ENCODE peak calls at places on chromosomes 6 and 20, in ten cellular contexts. One of them, this sample, is unnamed.

GRCh38 chr20:35737865-35738333 is 4.2 kb downstream of the RBM39 start:
- DNase-seq in endothelial cell: no peak
- DNase-seq in gastrocnemius medialis: no peak
- DNase-seq in stimulated activated CD8-positive, alpha-beta memory T cell treated with anti-CD3 and anti-CD28 coated beads, Interleukin-4, amount 100 ng/mL, for 4 hours: no peak
- DNase-seq in stimulated activated naive CD4-positive, alpha-beta T cell: no peak
- DNase-seq in fibroblast of pulmonary artery: no peak
- DNase-seq in tibial artery: no peak
- DNase-seq in HT1080: no peak
- DNase-seq in COR-L47: no peak
- DNase-seq in testis: no peak
- DNase-seq in this sample: no peak

GRCh38 chr6:13715444-13715883 is 3.8 kb upstream of the RANBP9 start:
- DNase-seq in tibial artery: no peak
- DNase-seq in HT1080: peak
- DNase-seq in stimulated activated CD8-positive, alpha-beta memory T cell treated with anti-CD3 and anti-CD28 coated beads, Interleukin-4, amount 100 ng/mL, for 4 hours: no peak
- DNase-seq in stimulated activated naive CD4-positive, alpha-beta T cell: no peak
- DNase-seq in COR-L47: no peak
- DNase-seq in gastrocnemius medialis: no peak
- DNase-seq in endothelial cell: no peak
- DNase-seq in fibroblast of pulmonary artery: peak
- DNase-seq in testis: no peak
- DNase-seq in this sample: peak

GRCh38 chr6:94511502-94512088 is 1065.7 kb upstream of the MANEA start:
- DNase-seq in endothelial cell: no peak
- DNase-seq in stimulated activated CD8-positive, alpha-beta memory T cell treated with anti-CD3 and anti-CD28 coated beads, Interleukin-4, amount 100 ng/mL, for 4 hours: no peak
- DNase-seq in COR-L47: no peak
- DNase-seq in tibial artery: no peak
- DNase-seq in testis: peak
- DNase-seq in gastrocnemius medialis: no peak
- DNase-seq in fibroblast of pulmonary artery: no peak
- DNase-seq in stimulated activated naive CD4-positive, alpha-beta T cell: no peak
- DNase-seq in HT1080: no peak
- DNase-seq in this sample: no peak

GRCh38 chr20:36784900-36785299 is 11.3 kb upstream of the DSN1 start:
- DNase-seq in testis: no peak
- DNase-seq in stimulated activated naive CD4-positive, alpha-beta T cell: no peak
- DNase-seq in tibial artery: no peak
- DNase-seq in stimulated activated CD8-positive, alpha-beta memory T cell treated with anti-CD3 and anti-CD28 coated beads, Interleukin-4, amount 100 ng/mL, for 4 hours: no peak
- DNase-seq in endothelial cell: no peak
- DNase-seq in fibroblast of pulmonary artery: no peak
- DNase-seq in gastrocnemius medialis: no peak
- DNase-seq in HT1080: no peak
- DNase-seq in COR-L47: no peak
- DNase-seq in this sample: no peak

GRCh38 chr6:167094820-167095637 is 27.9 kb upstream of the CCR6 start:
- DNase-seq in tibial artery: no peak
- DNase-seq in gastrocnemius medialis: no peak
- DNase-seq in endothelial cell: no peak
- DNase-seq in HT1080: peak
- DNase-seq in COR-L47: no peak
- DNase-seq in testis: no peak
- DNase-seq in stimulated activated CD8-positive, alpha-beta memory T cell treated with anti-CD3 and anti-CD28 coated beads, Interleukin-4, amount 100 ng/mL, for 4 hours: no peak
- DNase-seq in stimulated activated naive CD4-positive, alpha-beta T cell: no peak
- DNase-seq in fibroblast of pulmonary artery: no peak
- DNase-seq in this sample: no peak

GRCh38 chr6:75230484-75231325 is 12.9 kb downstream of the COX7A2 start:
- DNase-seq in gastrocnemius medialis: no peak
- DNase-seq in testis: no peak
- DNase-seq in fibroblast of pulmonary artery: peak
- DNase-seq in stimulated activated CD8-positive, alpha-beta memory T cell treated with anti-CD3 and anti-CD28 coated beads, Interleukin-4, amount 100 ng/mL, for 4 hours: no peak
- DNase-seq in endothelial cell: peak
- DNase-seq in COR-L47: peak
- DNase-seq in tibial artery: no peak
- DNase-seq in stimulated activated naive CD4-positive, alpha-beta T cell: no peak
- DNase-seq in HT1080: peak
- DNase-seq in this sample: peak

GRCh38 chr20:53406580-53406979 is 187.1 kb downstream of the ZNF217 start:
- DNase-seq in COR-L47: no peak
- DNase-seq in fibroblast of pulmonary artery: no peak
- DNase-seq in testis: no peak
- DNase-seq in endothelial cell: no peak
- DNase-seq in stimulated activated naive CD4-positive, alpha-beta T cell: no peak
- DNase-seq in HT1080: no peak
- DNase-seq in tibial artery: no peak
- DNase-seq in stimulated activated CD8-positive, alpha-beta memory T cell treated with anti-CD3 and anti-CD28 coated beads, Interleukin-4, amount 100 ng/mL, for 4 hours: no peak
- DNase-seq in gastrocnemius medialis: no peak
- DNase-seq in this sample: no peak

GRCh38 chr6:56374841-56375369 is 127.5 kb upstream of the COL21A1 start:
- DNase-seq in stimulated activated CD8-positive, alpha-beta memory T cell treated with anti-CD3 and anti-CD28 coated beads, Interleukin-4, amount 100 ng/mL, for 4 hours: no peak
- DNase-seq in fibroblast of pulmonary artery: peak
- DNase-seq in endothelial cell: no peak
- DNase-seq in COR-L47: no peak
- DNase-seq in HT1080: no peak
- DNase-seq in testis: peak
- DNase-seq in gastrocnemius medialis: no peak
- DNase-seq in tibial artery: peak
- DNase-seq in stimulated activated naive CD4-positive, alpha-beta T cell: no peak
- DNase-seq in this sample: no peak

GRCh38 chr20:51985013-51985415 is 182.7 kb upstream of the SALL4 start:
- DNase-seq in COR-L47: no peak
- DNase-seq in HT1080: peak
- DNase-seq in testis: no peak
- DNase-seq in stimulated activated CD8-positive, alpha-beta memory T cell treated with anti-CD3 and anti-CD28 coated beads, Interleukin-4, amount 100 ng/mL, for 4 hours: no peak
- DNase-seq in fibroblast of pulmonary artery: peak
- DNase-seq in stimulated activated naive CD4-positive, alpha-beta T cell: no peak
- DNase-seq in tibial artery: no peak
- DNase-seq in endothelial cell: no peak
- DNase-seq in gastrocnemius medialis: no peak
- DNase-seq in this sample: peak

GRCh38 chr20:10448270-10449156 is 13.4 kb downstream of the SLX4IP start:
- DNase-seq in fibroblast of pulmonary artery: peak
- DNase-seq in stimulated activated CD8-positive, alpha-beta memory T cell treated with anti-CD3 and anti-CD28 coated beads, Interleukin-4, amount 100 ng/mL, for 4 hours: no peak
- DNase-seq in testis: no peak
- DNase-seq in tibial artery: no peak
- DNase-seq in endothelial cell: no peak
- DNase-seq in gastrocnemius medialis: no peak
- DNase-seq in COR-L47: no peak
- DNase-seq in stimulated activated naive CD4-positive, alpha-beta T cell: no peak
- DNase-seq in HT1080: peak
- DNase-seq in this sample: no peak

GRCh38 chr6:32700391-32701040 is 34.1 kb upstream of the HLA-DQB1 start:
- DNase-seq in tibial artery: no peak
- DNase-seq in endothelial cell: peak
- DNase-seq in HT1080: peak
- DNase-seq in COR-L47: peak
- DNase-seq in testis: peak
- DNase-seq in stimulated activated naive CD4-positive, alpha-beta T cell: no peak
- DNase-seq in fibroblast of pulmonary artery: peak
- DNase-seq in stimulated activated CD8-positive, alpha-beta memory T cell treated with anti-CD3 and anti-CD28 coated beads, Interleukin-4, amount 100 ng/mL, for 4 hours: no peak
- DNase-seq in gastrocnemius medialis: no peak
- DNase-seq in this sample: peak

GRCh38 chr20:57661201-57662027 is 41.2 kb upstream of the ZBP1 start:
- DNase-seq in gastrocnemius medialis: peak
- DNase-seq in tibial artery: peak
- DNase-seq in COR-L47: no peak
- DNase-seq in stimulated activated CD8-positive, alpha-beta memory T cell treated with anti-CD3 and anti-CD28 coated beads, Interleukin-4, amount 100 ng/mL, for 4 hours: no peak
- DNase-seq in endothelial cell: no peak
- DNase-seq in testis: peak
- DNase-seq in fibroblast of pulmonary artery: no peak
- DNase-seq in stimulated activated naive CD4-positive, alpha-beta T cell: no peak
- DNase-seq in HT1080: no peak
- DNase-seq in this sample: no peak

GRCh38 chr6:169386431-169387057 is 132.9 kb upstream of the THBS2 start:
- DNase-seq in stimulated activated CD8-positive, alpha-beta memory T cell treated with anti-CD3 and anti-CD28 coated beads, Interleukin-4, amount 100 ng/mL, for 4 hours: no peak
- DNase-seq in gastrocnemius medialis: no peak
- DNase-seq in tibial artery: no peak
- DNase-seq in testis: peak
- DNase-seq in fibroblast of pulmonary artery: peak
- DNase-seq in endothelial cell: no peak
- DNase-seq in HT1080: no peak
- DNase-seq in COR-L47: no peak
- DNase-seq in stimulated activated naive CD4-positive, alpha-beta T cell: no peak
- DNase-seq in this sample: no peak

GRCh38 chr6:25375125-25375524 is 96.0 kb downstream of the CARMIL1 start:
- DNase-seq in endothelial cell: no peak
- DNase-seq in fibroblast of pulmonary artery: no peak
- DNase-seq in COR-L47: no peak
- DNase-seq in stimulated activated naive CD4-positive, alpha-beta T cell: no peak
- DNase-seq in tibial artery: no peak
- DNase-seq in stimulated activated CD8-positive, alpha-beta memory T cell treated with anti-CD3 and anti-CD28 coated beads, Interleukin-4, amount 100 ng/mL, for 4 hours: no peak
- DNase-seq in testis: no peak
- DNase-seq in gastrocnemius medialis: no peak
- DNase-seq in HT1080: no peak
- DNase-seq in this sample: no peak

GRCh38 chr6:156164701-156165454 is 612.3 kb upstream of the ARID1B start:
- DNase-seq in stimulated activated CD8-positive, alpha-beta memory T cell treated with anti-CD3 and anti-CD28 coated beads, Interleukin-4, amount 100 ng/mL, for 4 hours: no peak
- DNase-seq in COR-L47: no peak
- DNase-seq in endothelial cell: no peak
- DNase-seq in stimulated activated naive CD4-positive, alpha-beta T cell: no peak
- DNase-seq in fibroblast of pulmonary artery: no peak
- DNase-seq in testis: no peak
- DNase-seq in HT1080: no peak
- DNase-seq in gastrocnemius medialis: no peak
- DNase-seq in tibial artery: no peak
- DNase-seq in this sample: peak

GRCh38 chr6:113362542-113363430 is 494.4 kb upstream of the MARCKS start:
- DNase-seq in stimulated activated naive CD4-positive, alpha-beta T cell: no peak
- DNase-seq in HT1080: no peak
- DNase-seq in endothelial cell: no peak
- DNase-seq in tibial artery: no peak
- DNase-seq in fibroblast of pulmonary artery: no peak
- DNase-seq in COR-L47: no peak
- DNase-seq in gastrocnemius medialis: no peak
- DNase-seq in testis: no peak
- DNase-seq in stimulated activated CD8-positive, alpha-beta memory T cell treated with anti-CD3 and anti-CD28 coated beads, Interleukin-4, amount 100 ng/mL, for 4 hours: no peak
- DNase-seq in this sample: peak

GRCh38 chr6:43933111-43933885 is 163.3 kb downstream of the VEGFA start:
- DNase-seq in HT1080: no peak
- DNase-seq in fibroblast of pulmonary artery: no peak
- DNase-seq in stimulated activated CD8-positive, alpha-beta memory T cell treated with anti-CD3 and anti-CD28 coated beads, Interleukin-4, amount 100 ng/mL, for 4 hours: no peak
- DNase-seq in gastrocnemius medialis: no peak
- DNase-seq in testis: no peak
- DNase-seq in stimulated activated naive CD4-positive, alpha-beta T cell: no peak
- DNase-seq in endothelial cell: no peak
- DNase-seq in COR-L47: no peak
- DNase-seq in tibial artery: peak
- DNase-seq in this sample: no peak

GRCh38 chr6:149499066-149499465 is 14.3 kb upstream of the ZC3H12D start:
- DNase-seq in COR-L47: peak
- DNase-seq in testis: no peak
- DNase-seq in stimulated activated CD8-positive, alpha-beta memory T cell treated with anti-CD3 and anti-CD28 coated beads, Interleukin-4, amount 100 ng/mL, for 4 hours: no peak
- DNase-seq in gastrocnemius medialis: no peak
- DNase-seq in tibial artery: no peak
- DNase-seq in fibroblast of pulmonary artery: peak
- DNase-seq in HT1080: peak
- DNase-seq in stimulated activated naive CD4-positive, alpha-beta T cell: no peak
- DNase-seq in endothelial cell: no peak
- DNase-seq in this sample: peak

GRCh38 chr6:134253681-134254080 is 64.2 kb downstream of the SGK1 start:
- DNase-seq in HT1080: no peak
- DNase-seq in stimulated activated naive CD4-positive, alpha-beta T cell: no peak
- DNase-seq in fibroblast of pulmonary artery: peak
- DNase-seq in tibial artery: no peak
- DNase-seq in COR-L47: no peak
- DNase-seq in testis: peak
- DNase-seq in endothelial cell: no peak
- DNase-seq in gastrocnemius medialis: no peak
- DNase-seq in stimulated activated CD8-positive, alpha-beta memory T cell treated with anti-CD3 and anti-CD28 coated beads, Interleukin-4, amount 100 ng/mL, for 4 hours: no peak
- DNase-seq in this sample: no peak

GRCh38 chr6:158049055-158050028 is 67.7 kb downstream of the SYNJ2 start:
- DNase-seq in COR-L47: no peak
- DNase-seq in tibial artery: no peak
- DNase-seq in stimulated activated naive CD4-positive, alpha-beta T cell: no peak
- DNase-seq in gastrocnemius medialis: no peak
- DNase-seq in fibroblast of pulmonary artery: no peak
- DNase-seq in testis: no peak
- DNase-seq in endothelial cell: no peak
- DNase-seq in HT1080: no peak
- DNase-seq in stimulated activated CD8-positive, alpha-beta memory T cell treated with anti-CD3 and anti-CD28 coated beads, Interleukin-4, amount 100 ng/mL, for 4 hours: no peak
- DNase-seq in this sample: no peak

GRCh38 chr6:137851669-137852068 is 15.4 kb upstream of the TNFAIP3 start:
- DNase-seq in endothelial cell: no peak
- DNase-seq in testis: no peak
- DNase-seq in tibial artery: no peak
- DNase-seq in fibroblast of pulmonary artery: no peak
- DNase-seq in stimulated activated CD8-positive, alpha-beta memory T cell treated with anti-CD3 and anti-CD28 coated beads, Interleukin-4, amount 100 ng/mL, for 4 hours: no peak
- DNase-seq in HT1080: no peak
- DNase-seq in gastrocnemius medialis: no peak
- DNase-seq in COR-L47: no peak
- DNase-seq in stimulated activated naive CD4-positive, alpha-beta T cell: no peak
- DNase-seq in this sample: peak

GRCh38 chr6:84738996-84739865 is 25.2 kb downstream of the TBX18 start:
- DNase-seq in gastrocnemius medialis: no peak
- DNase-seq in endothelial cell: no peak
- DNase-seq in tibial artery: no peak
- DNase-seq in stimulated activated naive CD4-positive, alpha-beta T cell: no peak
- DNase-seq in testis: no peak
- DNase-seq in HT1080: peak
- DNase-seq in fibroblast of pulmonary artery: peak
- DNase-seq in stimulated activated CD8-positive, alpha-beta memory T cell treated with anti-CD3 and anti-CD28 coated beads, Interleukin-4, amount 100 ng/mL, for 4 hours: no peak
- DNase-seq in COR-L47: no peak
- DNase-seq in this sample: peak

GRCh38 chr20:44856442-44856841 is 29.1 kb upstream of the YWHAB start:
- DNase-seq in endothelial cell: no peak
- DNase-seq in stimulated activated naive CD4-positive, alpha-beta T cell: no peak
- DNase-seq in tibial artery: no peak
- DNase-seq in HT1080: no peak
- DNase-seq in fibroblast of pulmonary artery: no peak
- DNase-seq in testis: no peak
- DNase-seq in COR-L47: no peak
- DNase-seq in gastrocnemius medialis: no peak
- DNase-seq in stimulated activated CD8-positive, alpha-beta memory T cell treated with anti-CD3 and anti-CD28 coated beads, Interleukin-4, amount 100 ng/mL, for 4 hours: no peak
- DNase-seq in this sample: peak

GRCh38 chr6:48087448-48087847 is 23.5 kb downstream of the PTCHD4 start:
- DNase-seq in stimulated activated naive CD4-positive, alpha-beta T cell: no peak
- DNase-seq in stimulated activated CD8-positive, alpha-beta memory T cell treated with anti-CD3 and anti-CD28 coated beads, Interleukin-4, amount 100 ng/mL, for 4 hours: no peak
- DNase-seq in tibial artery: no peak
- DNase-seq in COR-L47: peak
- DNase-seq in endothelial cell: no peak
- DNase-seq in gastrocnemius medialis: no peak
- DNase-seq in testis: no peak
- DNase-seq in HT1080: no peak
- DNase-seq in fibroblast of pulmonary artery: peak
- DNase-seq in this sample: peak

GRCh38 chr6:4059115-4059777 is 19.7 kb downstream of the FAM217A start:
- DNase-seq in HT1080: peak
- DNase-seq in fibroblast of pulmonary artery: peak
- DNase-seq in gastrocnemius medialis: no peak
- DNase-seq in stimulated activated naive CD4-positive, alpha-beta T cell: no peak
- DNase-seq in endothelial cell: no peak
- DNase-seq in testis: no peak
- DNase-seq in stimulated activated CD8-positive, alpha-beta memory T cell treated with anti-CD3 and anti-CD28 coated beads, Interleukin-4, amount 100 ng/mL, for 4 hours: peak
- DNase-seq in COR-L47: no peak
- DNase-seq in tibial artery: no peak
- DNase-seq in this sample: peak

GRCh38 chr6:168355716-168356522 is 36.3 kb upstream of the DACT2 start:
- DNase-seq in COR-L47: no peak
- DNase-seq in tibial artery: no peak
- DNase-seq in endothelial cell: peak
- DNase-seq in fibroblast of pulmonary artery: peak
- DNase-seq in stimulated activated CD8-positive, alpha-beta memory T cell treated with anti-CD3 and anti-CD28 coated beads, Interleukin-4, amount 100 ng/mL, for 4 hours: no peak
- DNase-seq in stimulated activated naive CD4-positive, alpha-beta T cell: no peak
- DNase-seq in gastrocnemius medialis: no peak
- DNase-seq in testis: peak
- DNase-seq in HT1080: peak
- DNase-seq in this sample: no peak

GRCh38 chr6:159104931-159105330 is 60.1 kb upstream of the TAGAP start:
- DNase-seq in COR-L47: no peak
- DNase-seq in stimulated activated CD8-positive, alpha-beta memory T cell treated with anti-CD3 and anti-CD28 coated beads, Interleukin-4, amount 100 ng/mL, for 4 hours: no peak
- DNase-seq in endothelial cell: no peak
- DNase-seq in tibial artery: peak
- DNase-seq in stimulated activated naive CD4-positive, alpha-beta T cell: no peak
- DNase-seq in testis: peak
- DNase-seq in fibroblast of pulmonary artery: no peak
- DNase-seq in gastrocnemius medialis: no peak
- DNase-seq in HT1080: no peak
- DNase-seq in this sample: no peak

GRCh38 chr6:20056350-20056992 is 155.8 kb downstream of the MBOAT1 start:
- DNase-seq in fibroblast of pulmonary artery: peak
- DNase-seq in endothelial cell: peak
- DNase-seq in gastrocnemius medialis: no peak
- DNase-seq in stimulated activated CD8-positive, alpha-beta memory T cell treated with anti-CD3 and anti-CD28 coated beads, Interleukin-4, amount 100 ng/mL, for 4 hours: no peak
- DNase-seq in testis: no peak
- DNase-seq in tibial artery: no peak
- DNase-seq in COR-L47: peak
- DNase-seq in HT1080: peak
- DNase-seq in stimulated activated naive CD4-positive, alpha-beta T cell: no peak
- DNase-seq in this sample: peak